ENCODE peak calls at places on chromosomes 2 and 18, in five cellular contexts. M, Q, C, K and J are unnamed samples.

GRCh38 chr2:112547333-112547732 is 5.1 kb downstream of the POLR1B start:
- DNase-seq in C (no peak), K (peak; percentile 59), Q (no peak), M (no peak), J (peak; percentile 64)

GRCh38 chr2:98280376-98281102 is 65.7 kb upstream of the CNGA3 start:
- DNase-seq in Q (no peak), M (no peak), K (no peak), C (no peak), J (peak; percentile 36)

GRCh38 chr18:24695168-24695567 is 234.7 kb downstream of the HRH4 start:
- DNase-seq in Q (no peak), M (no peak), K (no peak), C (no peak), J (no peak)

GRCh38 chr2:88227446-88227845 is 57.3 kb downstream of the THNSL2 start:
- DNase-seq in C (no peak), K (peak; percentile 2), M (no peak), Q (peak; percentile 14), J (no peak)

GRCh38 chr2:61162721-61163120 is 733 bp downstream of the C2orf74 start:
- DNase-seq in Q (no peak), K (no peak), M (no peak), C (no peak), J (no peak)

GRCh38 chr2:149019768-149020167 is 18.7 kb upstream of the LYPD6B start:
- DNase-seq in Q (no peak), K (no peak), M (no peak), C (no peak), J (peak; percentile 48)

GRCh38 chr2:95346738-95347671 is 49.9 kb downstream of the KCNIP3 start:
- DNase-seq in M (no peak), K (peak; percentile 9), C (no peak), Q (no peak), J (peak; percentile 89)

GRCh38 chr2:80351229-80351628 is 46.7 kb upstream of the LRRTM1 start:
- DNase-seq in M (no peak), C (no peak), Q (no peak), K (no peak), J (no peak)

GRCh38 chr18:9319333-9319732 is 15.2 kb upstream of the TWSG1 start:
- DNase-seq in Q (no peak), C (no peak), K (no peak), M (no peak), J (no peak)

GRCh38 chr18:48942554-48943261 is 8.1 kb downstream of the SMAD7 start:
- DNase-seq in K (peak; percentile 98), C (no peak), Q (peak; percentile 84), M (no peak), J (peak; percentile 70)

GRCh38 chr2:97905294-97905693 is 90.5 kb downstream of the TMEM131 start:
- DNase-seq in Q (no peak), M (no peak), K (no peak), C (no peak), J (no peak)